ENCODE peak calls at places on chromosomes 6 and 20, in nine cellular contexts. One of them, this sample, is unnamed.
A peak's percentile ranks its signal among the peaks of the same experiment; 100 is the strongest.

GRCh38 chr6:138104618-138105213 is 2.5 kb downstream of the PERP start:
- DNase-seq in kidney: no peak
- DNase-seq in omental fat pad: no peak
- DNase-seq in fibroblast of mammary gland: no peak
- DNase-seq in B cell: no peak
- DNase-seq in epithelial cell of esophagus: peak; percentile 48
- DNase-seq in WTC11: no peak
- DNase-seq in choroid plexus epithelial cell: no peak
- DNase-seq in brain microvascular endothelial cell: no peak
- DNase-seq in this sample: no peak

GRCh38 chr6:47670851-47671250 is 27.5 kb upstream of the ADGRF4 start:
- DNase-seq in omental fat pad: no peak
- DNase-seq in fibroblast of mammary gland: no peak
- DNase-seq in B cell: no peak
- DNase-seq in WTC11: no peak
- DNase-seq in choroid plexus epithelial cell: no peak
- DNase-seq in brain microvascular endothelial cell: no peak
- DNase-seq in kidney: no peak
- DNase-seq in epithelial cell of esophagus: no peak
- DNase-seq in this sample: no peak

GRCh38 chr6:91669154-91669903 is 1082.5 kb upstream of the MAP3K7 start:
- DNase-seq in WTC11: no peak
- DNase-seq in epithelial cell of esophagus: no peak
- DNase-seq in kidney: no peak
- DNase-seq in choroid plexus epithelial cell: no peak
- DNase-seq in fibroblast of mammary gland: no peak
- DNase-seq in B cell: no peak
- DNase-seq in brain microvascular endothelial cell: no peak
- DNase-seq in omental fat pad: no peak
- DNase-seq in this sample: no peak

GRCh38 chr6:155412335-155412734 is 43.3 kb downstream of the NOX3 start:
- DNase-seq in brain microvascular endothelial cell: no peak
- DNase-seq in choroid plexus epithelial cell: peak; percentile 49
- DNase-seq in B cell: no peak
- DNase-seq in epithelial cell of esophagus: peak; percentile 10
- DNase-seq in fibroblast of mammary gland: peak; percentile 31
- DNase-seq in kidney: no peak
- DNase-seq in omental fat pad: no peak
- DNase-seq in WTC11: no peak
- DNase-seq in this sample: no peak

GRCh38 chr6:150290429-150290828 is 78.4 kb upstream of the IYD start:
- DNase-seq in omental fat pad: no peak
- DNase-seq in WTC11: no peak
- DNase-seq in B cell: no peak
- DNase-seq in brain microvascular endothelial cell: peak; percentile 42
- DNase-seq in choroid plexus epithelial cell: peak; percentile 28
- DNase-seq in kidney: no peak
- DNase-seq in fibroblast of mammary gland: peak; percentile 89
- DNase-seq in epithelial cell of esophagus: peak; percentile 98
- DNase-seq in this sample: no peak

GRCh38 chr20:40090236-40090635 is 598.8 kb downstream of the MAFB start:
- DNase-seq in choroid plexus epithelial cell: no peak
- DNase-seq in omental fat pad: no peak
- DNase-seq in B cell: no peak
- DNase-seq in fibroblast of mammary gland: peak; percentile 12
- DNase-seq in brain microvascular endothelial cell: no peak
- DNase-seq in epithelial cell of esophagus: peak; percentile 69
- DNase-seq in WTC11: no peak
- DNase-seq in kidney: no peak
- DNase-seq in this sample: no peak

GRCh38 chr20:51634877-51635276 is 92.4 kb upstream of the NFATC2 start:
- DNase-seq in choroid plexus epithelial cell: no peak
- DNase-seq in brain microvascular endothelial cell: no peak
- DNase-seq in fibroblast of mammary gland: no peak
- DNase-seq in WTC11: no peak
- DNase-seq in omental fat pad: no peak
- DNase-seq in B cell: no peak
- DNase-seq in kidney: no peak
- DNase-seq in epithelial cell of esophagus: no peak
- DNase-seq in this sample: no peak

GRCh38 chr6:3176562-3177355 is 19.4 kb upstream of the TUBB2A start:
- DNase-seq in WTC11: no peak
- DNase-seq in epithelial cell of esophagus: peak; percentile 93
- DNase-seq in fibroblast of mammary gland: peak; percentile 95
- DNase-seq in kidney: no peak
- DNase-seq in omental fat pad: no peak
- DNase-seq in B cell: no peak
- DNase-seq in choroid plexus epithelial cell: peak; percentile 93
- DNase-seq in brain microvascular endothelial cell: peak; percentile 96
- DNase-seq in this sample: peak; percentile 76

GRCh38 chr6:122428781-122429180 is 29.3 kb downstream of the HSF2 start:
- DNase-seq in kidney: no peak
- DNase-seq in fibroblast of mammary gland: no peak
- DNase-seq in B cell: no peak
- DNase-seq in choroid plexus epithelial cell: peak; percentile 31
- DNase-seq in omental fat pad: no peak
- DNase-seq in WTC11: no peak
- DNase-seq in brain microvascular endothelial cell: no peak
- DNase-seq in epithelial cell of esophagus: no peak
- DNase-seq in this sample: no peak

GRCh38 chr6:154161689-154162088 is 122.6 kb downstream of the OPRM1 start:
- DNase-seq in epithelial cell of esophagus: no peak
- DNase-seq in fibroblast of mammary gland: no peak
- DNase-seq in kidney: no peak
- DNase-seq in brain microvascular endothelial cell: no peak
- DNase-seq in choroid plexus epithelial cell: peak; percentile 10
- DNase-seq in omental fat pad: no peak
- DNase-seq in WTC11: no peak
- DNase-seq in B cell: no peak
- DNase-seq in this sample: no peak

GRCh38 chr6:30613251-30614043 is 3.6 kb downstream of the PPP1R10 start:
- DNase-seq in WTC11: no peak
- DNase-seq in epithelial cell of esophagus: peak; percentile 58
- DNase-seq in choroid plexus epithelial cell: peak; percentile 47
- DNase-seq in B cell: no peak
- DNase-seq in brain microvascular endothelial cell: no peak
- DNase-seq in fibroblast of mammary gland: peak; percentile 60
- DNase-seq in omental fat pad: no peak
- DNase-seq in kidney: no peak
- DNase-seq in this sample: no peak

GRCh38 chr20:36201198-36201597 is 35.1 kb upstream of the AAR2 start:
- DNase-seq in brain microvascular endothelial cell: no peak
- DNase-seq in kidney: no peak
- DNase-seq in B cell: no peak
- DNase-seq in omental fat pad: no peak
- DNase-seq in fibroblast of mammary gland: no peak
- DNase-seq in choroid plexus epithelial cell: no peak
- DNase-seq in WTC11: no peak
- DNase-seq in epithelial cell of esophagus: no peak
- DNase-seq in this sample: no peak

GRCh38 chr20:57649617-57650015 is 29.4 kb upstream of the ZBP1 start:
- DNase-seq in B cell: no peak
- DNase-seq in WTC11: no peak
- DNase-seq in epithelial cell of esophagus: no peak
- DNase-seq in fibroblast of mammary gland: no peak
- DNase-seq in kidney: peak; percentile 40
- DNase-seq in choroid plexus epithelial cell: no peak
- DNase-seq in omental fat pad: no peak
- DNase-seq in brain microvascular endothelial cell: no peak
- DNase-seq in this sample: no peak

GRCh38 chr6:36595168-36595818 is 1.1 kb downstream of the SRSF3 start:
- DNase-seq in fibroblast of mammary gland: peak; percentile 71
- DNase-seq in kidney: no peak
- DNase-seq in brain microvascular endothelial cell: peak; percentile 44
- DNase-seq in choroid plexus epithelial cell: peak; percentile 71
- DNase-seq in omental fat pad: no peak
- DNase-seq in WTC11: no peak
- DNase-seq in B cell: no peak
- DNase-seq in epithelial cell of esophagus: peak; percentile 65
- DNase-seq in this sample: peak; percentile 48

GRCh38 chr6:156912431-156912830 is 135.3 kb downstream of the ARID1B start:
- DNase-seq in B cell: peak; percentile 35
- DNase-seq in kidney: no peak
- DNase-seq in fibroblast of mammary gland: no peak
- DNase-seq in epithelial cell of esophagus: no peak
- DNase-seq in omental fat pad: no peak
- DNase-seq in brain microvascular endothelial cell: no peak
- DNase-seq in choroid plexus epithelial cell: no peak
- DNase-seq in WTC11: no peak
- DNase-seq in this sample: no peak

GRCh38 chr20:63176448-63177133 is 39.3 kb downstream of the YTHDF1 start:
- DNase-seq in B cell: peak; percentile 49
- DNase-seq in kidney: peak; percentile 66
- DNase-seq in choroid plexus epithelial cell: no peak
- DNase-seq in fibroblast of mammary gland: no peak
- DNase-seq in epithelial cell of esophagus: no peak
- DNase-seq in omental fat pad: no peak
- DNase-seq in WTC11: peak; percentile 41
- DNase-seq in brain microvascular endothelial cell: no peak
- DNase-seq in this sample: no peak

GRCh38 chr20:63175031-63175895 is 40.7 kb downstream of the YTHDF1 start:
- DNase-seq in brain microvascular endothelial cell: no peak
- DNase-seq in WTC11: no peak
- DNase-seq in choroid plexus epithelial cell: no peak
- DNase-seq in fibroblast of mammary gland: no peak
- DNase-seq in epithelial cell of esophagus: no peak
- DNase-seq in omental fat pad: no peak
- DNase-seq in B cell: no peak
- DNase-seq in kidney: no peak
- DNase-seq in this sample: no peak

GRCh38 chr20:63174309-63175030 is 41.5 kb downstream of the YTHDF1 start:
- DNase-seq in choroid plexus epithelial cell: no peak
- DNase-seq in B cell: no peak
- DNase-seq in fibroblast of mammary gland: no peak
- DNase-seq in omental fat pad: no peak
- DNase-seq in kidney: no peak
- DNase-seq in brain microvascular endothelial cell: no peak
- DNase-seq in WTC11: no peak
- DNase-seq in epithelial cell of esophagus: no peak
- DNase-seq in this sample: no peak

GRCh38 chr20:63177134-63177784 is 38.7 kb downstream of the YTHDF1 start:
- DNase-seq in choroid plexus epithelial cell: no peak
- DNase-seq in B cell: peak; percentile 64
- DNase-seq in WTC11: peak; percentile 67
- DNase-seq in fibroblast of mammary gland: no peak
- DNase-seq in kidney: peak; percentile 57
- DNase-seq in brain microvascular endothelial cell: no peak
- DNase-seq in omental fat pad: no peak
- DNase-seq in epithelial cell of esophagus: peak; percentile 34
- DNase-seq in this sample: peak; percentile 48

GRCh38 chr20:63176035-63176434 is 39.9 kb downstream of the YTHDF1 start:
- DNase-seq in omental fat pad: no peak
- DNase-seq in brain microvascular endothelial cell: no peak
- DNase-seq in kidney: peak; percentile 39
- DNase-seq in choroid plexus epithelial cell: peak; percentile 12
- DNase-seq in epithelial cell of esophagus: no peak
- DNase-seq in WTC11: peak; percentile 54
- DNase-seq in B cell: peak; percentile 40
- DNase-seq in fibroblast of mammary gland: no peak
- DNase-seq in this sample: peak; percentile 27
- TF ChIP-seq CTCF in omental fat pad: no peak
- TF ChIP-seq CTCF in brain microvascular endothelial cell: no peak
- TF ChIP-seq CTCF in kidney: no peak
- TF ChIP-seq CTCF in choroid plexus epithelial cell: no peak
- TF ChIP-seq CTCF in epithelial cell of esophagus: no peak
- TF ChIP-seq CTCF in WTC11: no peak
- TF ChIP-seq CTCF in B cell: no peak
- TF ChIP-seq CTCF in fibroblast of mammary gland: no peak
- TF ChIP-seq CTCF in this sample: no peak

DNA sequence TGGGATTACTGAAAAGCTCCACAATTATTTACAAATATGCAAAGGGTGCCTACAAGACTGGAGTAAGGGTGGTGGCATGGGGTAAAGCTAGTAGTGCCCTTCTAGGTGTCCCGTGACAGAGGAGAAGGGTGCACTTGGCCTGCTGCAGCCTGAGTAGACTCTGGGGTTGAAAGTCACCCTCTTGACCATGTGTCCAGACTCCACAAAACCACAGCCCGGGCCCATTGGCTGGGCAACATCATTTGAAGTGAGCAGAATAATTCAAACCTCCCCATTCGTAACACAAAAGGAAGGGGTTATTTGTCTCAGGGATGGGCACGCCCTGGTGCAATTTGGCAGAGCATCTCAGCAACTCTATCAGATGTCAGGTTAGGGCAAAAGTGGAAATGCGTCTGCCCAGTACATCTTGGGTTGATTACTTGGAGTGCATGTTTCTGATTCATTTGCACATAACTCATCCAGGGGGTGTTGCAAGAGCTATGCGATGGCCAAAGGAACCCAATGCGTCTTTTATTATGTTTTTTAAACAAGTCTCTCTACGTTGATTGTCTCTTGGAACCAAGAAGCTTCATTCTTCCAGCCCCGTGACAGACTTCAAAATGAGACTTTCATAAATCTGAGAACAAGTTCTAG is 56.7 kb downstream of the ISM1 start:
- DNase-seq in B cell: no peak
- DNase-seq in WTC11: no peak
- DNase-seq in fibroblast of mammary gland: peak; percentile 82
- DNase-seq in choroid plexus epithelial cell: no peak
- DNase-seq in epithelial cell of esophagus: no peak
- DNase-seq in omental fat pad: no peak
- DNase-seq in kidney: no peak
- DNase-seq in brain microvascular endothelial cell: no peak
- DNase-seq in this sample: no peak
- TF ChIP-seq CTCF in B cell: no peak
- TF ChIP-seq CTCF in WTC11: no peak
- TF ChIP-seq CTCF in fibroblast of mammary gland: no peak
- TF ChIP-seq CTCF in choroid plexus epithelial cell: no peak
- TF ChIP-seq CTCF in epithelial cell of esophagus: no peak
- TF ChIP-seq CTCF in omental fat pad: no peak
- TF ChIP-seq CTCF in kidney: no peak
- TF ChIP-seq CTCF in brain microvascular endothelial cell: no peak
- TF ChIP-seq CTCF in this sample: no peak

GRCh38 chr6:108250240-108250866 is 10.5 kb downstream of the SNX3 start:
- DNase-seq in B cell: no peak
- DNase-seq in fibroblast of mammary gland: peak; percentile 44
- DNase-seq in kidney: no peak
- DNase-seq in choroid plexus epithelial cell: peak; percentile 74
- DNase-seq in brain microvascular endothelial cell: peak; percentile 50
- DNase-seq in omental fat pad: no peak
- DNase-seq in epithelial cell of esophagus: peak; percentile 19
- DNase-seq in WTC11: peak; percentile 25
- DNase-seq in this sample: peak; percentile 30
- TF ChIP-seq CTCF in B cell: peak; percentile 55
- TF ChIP-seq CTCF in fibroblast of mammary gland: peak; percentile 27
- TF ChIP-seq CTCF in kidney: no peak
- TF ChIP-seq CTCF in choroid plexus epithelial cell: peak; percentile 67
- TF ChIP-seq CTCF in brain microvascular endothelial cell: peak; percentile 61
- TF ChIP-seq CTCF in omental fat pad: no peak
- TF ChIP-seq CTCF in epithelial cell of esophagus: no peak
- TF ChIP-seq CTCF in WTC11: no peak
- TF ChIP-seq CTCF in this sample: peak; percentile 39

DNA sequence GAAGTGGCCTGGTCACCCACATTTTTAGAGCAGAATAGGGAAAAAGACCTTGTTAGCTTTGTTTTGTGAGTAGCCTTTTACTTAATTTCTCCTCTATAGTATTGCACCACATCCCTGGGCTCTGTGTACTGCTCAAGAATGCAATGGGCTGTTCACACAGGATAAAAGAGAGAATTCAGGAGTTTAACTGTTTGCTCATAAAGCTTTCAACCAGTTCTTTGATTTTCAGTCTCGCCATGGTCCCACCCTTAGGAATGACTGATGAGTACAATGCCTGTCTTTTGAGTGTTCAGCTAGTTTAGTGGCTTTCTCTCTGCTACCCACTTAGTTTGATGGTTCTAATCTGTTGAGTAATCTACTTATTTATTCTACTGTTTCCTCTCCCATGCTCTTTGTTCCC is 129.7 kb downstream of the PLG start:
- DNase-seq in kidney: no peak
- DNase-seq in fibroblast of mammary gland: no peak
- DNase-seq in B cell: no peak
- DNase-seq in omental fat pad: no peak
- DNase-seq in choroid plexus epithelial cell: no peak
- DNase-seq in brain microvascular endothelial cell: no peak
- DNase-seq in epithelial cell of esophagus: peak; percentile 17
- DNase-seq in WTC11: no peak
- DNase-seq in this sample: no peak
- TF ChIP-seq CTCF in kidney: no peak
- TF ChIP-seq CTCF in fibroblast of mammary gland: no peak
- TF ChIP-seq CTCF in B cell: no peak
- TF ChIP-seq CTCF in omental fat pad: no peak
- TF ChIP-seq CTCF in choroid plexus epithelial cell: no peak
- TF ChIP-seq CTCF in brain microvascular endothelial cell: no peak
- TF ChIP-seq CTCF in epithelial cell of esophagus: no peak
- TF ChIP-seq CTCF in WTC11: no peak
- TF ChIP-seq CTCF in this sample: no peak